ENCODE peak calls at places on chromosomes 3 and 15, in five cellular contexts. One of them, this sample, is unnamed.

GRCh38 chr3:159604151-159604581 is 384.5 kb upstream of the IL12A start:
- DNase-seq in foreskin fibroblast: peak
- DNase-seq in hepatocyte: no peak
- DNase-seq in CD8-positive, alpha-beta T cell: no peak
- DNase-seq in heart left ventricle: peak
- DNase-seq in this sample: peak

GRCh38 chr15:89770041-89770440 is 6.1 kb upstream of the MESP2 start:
- DNase-seq in hepatocyte: no peak
- DNase-seq in foreskin fibroblast: peak
- DNase-seq in CD8-positive, alpha-beta T cell: no peak
- DNase-seq in heart left ventricle: no peak
- DNase-seq in this sample: peak

GRCh38 chr3:17632401-17633100 is 109.9 kb downstream of the TBC1D5 start:
- DNase-seq in hepatocyte: peak
- DNase-seq in heart left ventricle: no peak
- DNase-seq in foreskin fibroblast: peak
- DNase-seq in CD8-positive, alpha-beta T cell: no peak
- DNase-seq in this sample: peak

GRCh38 chr3:170360916-170361315 is 3.4 kb downstream of the SKIL start:
- DNase-seq in heart left ventricle: no peak
- DNase-seq in foreskin fibroblast: no peak
- DNase-seq in CD8-positive, alpha-beta T cell: no peak
- DNase-seq in hepatocyte: no peak
- DNase-seq in this sample: no peak

GRCh38 chr3:71301001-71301400 is 282.5 kb downstream of the FOXP1 start:
- DNase-seq in CD8-positive, alpha-beta T cell: no peak
- DNase-seq in heart left ventricle: no peak
- DNase-seq in hepatocyte: no peak
- DNase-seq in foreskin fibroblast: no peak
- DNase-seq in this sample: no peak

GRCh38 chr3:172461530-172462138 is 13.4 kb upstream of the GHSR start:
- DNase-seq in foreskin fibroblast: no peak
- DNase-seq in heart left ventricle: no peak
- DNase-seq in CD8-positive, alpha-beta T cell: no peak
- DNase-seq in hepatocyte: peak
- DNase-seq in this sample: peak

GRCh38 chr3:129593595-129594339 is 12.7 kb downstream of the PLXND1 start:
- DNase-seq in hepatocyte: no peak
- DNase-seq in foreskin fibroblast: no peak
- DNase-seq in heart left ventricle: no peak
- DNase-seq in CD8-positive, alpha-beta T cell: peak
- DNase-seq in this sample: peak

GRCh38 chr15:70799667-70800450 is 36.5 kb upstream of the UACA start:
- DNase-seq in hepatocyte: peak
- DNase-seq in foreskin fibroblast: peak
- DNase-seq in heart left ventricle: peak
- DNase-seq in CD8-positive, alpha-beta T cell: no peak
- DNase-seq in this sample: peak

GRCh38 chr3:70308760-70309159 is 3.7 kb downstream of the MDFIC2 start:
- DNase-seq in heart left ventricle: no peak
- DNase-seq in hepatocyte: peak
- DNase-seq in foreskin fibroblast: no peak
- DNase-seq in CD8-positive, alpha-beta T cell: no peak
- DNase-seq in this sample: peak

GRCh38 chr15:65920825-65921309 is 51.6 kb downstream of the RAB11A start:
- DNase-seq in foreskin fibroblast: no peak
- DNase-seq in CD8-positive, alpha-beta T cell: no peak
- DNase-seq in heart left ventricle: no peak
- DNase-seq in hepatocyte: no peak
- DNase-seq in this sample: no peak

GRCh38 chr3:15803913-15804312 is 6.1 kb upstream of the ANKRD28 start:
- DNase-seq in foreskin fibroblast: no peak
- DNase-seq in hepatocyte: no peak
- DNase-seq in heart left ventricle: no peak
- DNase-seq in CD8-positive, alpha-beta T cell: no peak
- DNase-seq in this sample: no peak

GRCh38 chr15:65323071-65323511 is 18.6 kb downstream of the RNU5B-1 start:
- DNase-seq in CD8-positive, alpha-beta T cell: no peak
- DNase-seq in hepatocyte: peak
- DNase-seq in heart left ventricle: peak
- DNase-seq in foreskin fibroblast: no peak
- DNase-seq in this sample: peak

GRCh38 chr15:37056168-37056893 is 44.0 kb downstream of the MEIS2 start:
- DNase-seq in heart left ventricle: peak
- DNase-seq in CD8-positive, alpha-beta T cell: no peak
- DNase-seq in foreskin fibroblast: no peak
- DNase-seq in hepatocyte: no peak
- DNase-seq in this sample: peak

GRCh38 chr15:26087881-26088280 is 224.8 kb upstream of the ATP10A start:
- DNase-seq in CD8-positive, alpha-beta T cell: no peak
- DNase-seq in heart left ventricle: no peak
- DNase-seq in foreskin fibroblast: no peak
- DNase-seq in hepatocyte: no peak
- DNase-seq in this sample: no peak

GRCh38 chr3:145857956-145858355 is 303.0 kb downstream of the PLOD2 start:
- DNase-seq in hepatocyte: no peak
- DNase-seq in heart left ventricle: no peak
- DNase-seq in CD8-positive, alpha-beta T cell: no peak
- DNase-seq in foreskin fibroblast: no peak
- DNase-seq in this sample: no peak

GRCh38 chr3:169227911-169228310 is 435.6 kb downstream of the MECOM start:
- DNase-seq in hepatocyte: no peak
- DNase-seq in heart left ventricle: peak
- DNase-seq in foreskin fibroblast: no peak
- DNase-seq in CD8-positive, alpha-beta T cell: no peak
- DNase-seq in this sample: peak

GRCh38 chr3:134371542-134372324 is 2.5 kb downstream of the AMOTL2 start:
- DNase-seq in foreskin fibroblast: no peak
- DNase-seq in heart left ventricle: no peak
- DNase-seq in CD8-positive, alpha-beta T cell: no peak
- DNase-seq in hepatocyte: no peak
- DNase-seq in this sample: no peak

GRCh38 chr3:32493437-32494414 is 8.9 kb downstream of the CMTM6 start:
- DNase-seq in CD8-positive, alpha-beta T cell: no peak
- DNase-seq in hepatocyte: no peak
- DNase-seq in heart left ventricle: no peak
- DNase-seq in foreskin fibroblast: no peak
- DNase-seq in this sample: peak

GRCh38 chr3:4211610-4212009 is 91.6 kb upstream of the SETMAR start:
- DNase-seq in foreskin fibroblast: no peak
- DNase-seq in CD8-positive, alpha-beta T cell: no peak
- DNase-seq in heart left ventricle: no peak
- DNase-seq in hepatocyte: no peak
- DNase-seq in this sample: no peak

GRCh38 chr3:171556133-171556532 is 95.9 kb upstream of the TNIK start:
- DNase-seq in CD8-positive, alpha-beta T cell: no peak
- DNase-seq in heart left ventricle: peak
- DNase-seq in hepatocyte: no peak
- DNase-seq in foreskin fibroblast: no peak
- DNase-seq in this sample: no peak

GRCh38 chr3:172627057-172627809 is 83.6 kb downstream of the NCEH1 start:
- DNase-seq in hepatocyte: no peak
- DNase-seq in CD8-positive, alpha-beta T cell: no peak
- DNase-seq in foreskin fibroblast: no peak
- DNase-seq in heart left ventricle: no peak
- DNase-seq in this sample: peak

GRCh38 chr15:35505152-35505551 is 40.8 kb downstream of the DPH6 start:
- DNase-seq in foreskin fibroblast: no peak
- DNase-seq in CD8-positive, alpha-beta T cell: no peak
- DNase-seq in heart left ventricle: no peak
- DNase-seq in hepatocyte: no peak
- DNase-seq in this sample: peak

GRCh38 chr3:55929154-55929869 is 442.2 kb upstream of the WNT5A start:
- DNase-seq in foreskin fibroblast: no peak
- DNase-seq in CD8-positive, alpha-beta T cell: no peak
- DNase-seq in heart left ventricle: no peak
- DNase-seq in hepatocyte: no peak
- DNase-seq in this sample: no peak

GRCh38 chr15:33160054-33160453 is 34.5 kb downstream of the FMN1 start:
- DNase-seq in heart left ventricle: no peak
- DNase-seq in foreskin fibroblast: no peak
- DNase-seq in CD8-positive, alpha-beta T cell: no peak
- DNase-seq in hepatocyte: no peak
- DNase-seq in this sample: no peak

GRCh38 chr3:69425249-69425648 is 39.4 kb upstream of the FRMD4B start:
- DNase-seq in CD8-positive, alpha-beta T cell: no peak
- DNase-seq in foreskin fibroblast: peak
- DNase-seq in heart left ventricle: no peak
- DNase-seq in hepatocyte: peak
- DNase-seq in this sample: peak

GRCh38 chr3:157132341-157132740 is 27.6 kb downstream of the CCNL1 start:
- DNase-seq in hepatocyte: no peak
- DNase-seq in heart left ventricle: no peak
- DNase-seq in foreskin fibroblast: no peak
- DNase-seq in CD8-positive, alpha-beta T cell: no peak
- DNase-seq in this sample: no peak

GRCh38 chr3:123064506-123064905 is 2.3 kb upstream of the PDIA5 start:
- DNase-seq in hepatocyte: no peak
- DNase-seq in heart left ventricle: no peak
- DNase-seq in CD8-positive, alpha-beta T cell: no peak
- DNase-seq in foreskin fibroblast: no peak
- DNase-seq in this sample: no peak

GRCh38 chr3:4351164-4351855 is 48.1 kb downstream of the SETMAR start:
- DNase-seq in CD8-positive, alpha-beta T cell: no peak
- DNase-seq in heart left ventricle: no peak
- DNase-seq in foreskin fibroblast: no peak
- DNase-seq in hepatocyte: peak
- DNase-seq in this sample: peak

GRCh38 chr15:68526269-68526668 is 52.5 kb upstream of the CORO2B start:
- DNase-seq in foreskin fibroblast: peak
- DNase-seq in hepatocyte: no peak
- DNase-seq in CD8-positive, alpha-beta T cell: no peak
- DNase-seq in heart left ventricle: no peak
- DNase-seq in this sample: peak

GRCh38 chr3:186598108-186598784 is 14.6 kb upstream of the AHSG start:
- DNase-seq in CD8-positive, alpha-beta T cell: no peak
- DNase-seq in hepatocyte: peak
- DNase-seq in foreskin fibroblast: no peak
- DNase-seq in heart left ventricle: peak
- DNase-seq in this sample: peak

GRCh38 chr3:43291546-43291945 is 5.2 kb downstream of the SNRK start:
- DNase-seq in CD8-positive, alpha-beta T cell: no peak
- DNase-seq in foreskin fibroblast: no peak
- DNase-seq in hepatocyte: no peak
- DNase-seq in heart left ventricle: no peak
- DNase-seq in this sample: no peak
- H3K4me3 ChIP-seq in CD8-positive, alpha-beta T cell: peak
- H3K4me3 ChIP-seq in foreskin fibroblast: no peak
- H3K4me3 ChIP-seq in hepatocyte: no peak
- H3K4me3 ChIP-seq in heart left ventricle: peak
- H3K4me3 ChIP-seq in this sample: no peak

DNA sequence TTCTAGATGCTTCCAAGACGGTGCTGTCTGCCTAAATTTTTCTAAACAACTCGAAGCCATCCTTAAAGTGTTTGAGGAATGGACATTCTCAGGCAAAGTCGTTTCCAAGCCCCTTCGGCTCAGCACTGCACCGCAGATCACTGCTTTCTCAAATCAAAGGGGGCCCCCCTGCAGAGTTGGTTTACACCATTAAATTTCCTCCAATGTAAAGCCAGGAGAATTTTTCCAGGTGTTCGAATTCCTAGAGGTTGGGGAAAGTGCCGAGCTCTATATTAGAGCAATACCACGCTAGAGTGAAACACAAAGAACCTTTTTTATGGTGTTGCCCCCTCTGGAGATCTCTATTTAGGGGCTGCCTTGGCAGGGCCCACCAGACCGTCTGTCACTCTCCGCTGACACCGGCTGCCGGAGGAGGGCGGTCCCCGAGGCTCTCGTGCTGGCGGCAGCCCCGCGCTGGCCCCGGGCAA is 277.9 kb upstream of the NR2F2 start:
- DNase-seq in foreskin fibroblast: no peak
- DNase-seq in CD8-positive, alpha-beta T cell: no peak
- DNase-seq in hepatocyte: peak
- DNase-seq in heart left ventricle: peak
- DNase-seq in this sample: no peak
- H3K4me3 ChIP-seq in foreskin fibroblast: no peak
- H3K4me3 ChIP-seq in CD8-positive, alpha-beta T cell: no peak
- H3K4me3 ChIP-seq in hepatocyte: no peak
- H3K4me3 ChIP-seq in heart left ventricle: peak
- H3K4me3 ChIP-seq in this sample: no peak

DNA sequence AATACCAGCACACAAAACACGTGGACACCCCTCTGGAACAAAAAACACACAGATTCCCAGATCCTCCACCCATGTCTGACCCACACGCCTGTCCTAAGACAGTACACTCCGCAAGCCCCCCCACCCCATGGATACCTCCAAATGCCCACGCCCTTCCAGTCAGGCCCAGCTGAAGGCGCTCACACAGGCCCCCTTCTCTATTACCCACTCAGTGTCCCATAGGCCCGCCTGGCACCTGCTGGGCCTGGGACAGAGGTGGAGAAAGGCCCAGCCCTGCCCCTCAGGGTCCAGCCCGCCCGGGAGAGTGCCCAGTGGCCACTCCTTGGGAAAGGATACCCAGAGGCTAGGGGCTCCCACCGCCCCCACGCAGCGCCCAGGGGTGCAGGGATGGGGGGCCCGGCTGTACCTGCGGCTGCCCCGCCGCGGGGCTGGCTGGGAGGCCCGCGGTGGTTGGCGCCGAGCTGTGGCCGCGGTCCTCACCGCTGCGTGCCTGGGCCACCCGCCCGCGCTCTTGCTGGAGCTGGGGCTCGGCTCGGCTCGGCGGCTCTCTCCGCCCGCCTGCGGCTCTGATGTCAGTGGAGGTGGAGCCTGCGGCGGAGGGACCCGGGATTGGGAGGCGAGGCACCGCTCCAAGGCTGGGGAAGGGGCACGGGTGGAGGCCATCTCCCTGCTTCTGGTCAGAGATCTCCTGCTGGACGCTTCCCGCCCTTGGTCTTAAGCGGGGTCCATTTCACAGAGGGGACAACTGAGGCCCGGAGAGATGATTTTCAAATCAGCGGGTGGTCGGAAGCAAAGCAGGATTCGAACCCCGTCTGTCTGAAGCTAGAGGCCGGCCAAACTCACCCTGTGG is at the start of gene CAMK1:
- DNase-seq in foreskin fibroblast: peak
- DNase-seq in CD8-positive, alpha-beta T cell: peak
- DNase-seq in heart left ventricle: peak
- DNase-seq in hepatocyte: peak
- DNase-seq in this sample: peak
- H3K4me3 ChIP-seq in foreskin fibroblast: peak
- H3K4me3 ChIP-seq in CD8-positive, alpha-beta T cell: peak
- H3K4me3 ChIP-seq in heart left ventricle: peak
- H3K4me3 ChIP-seq in hepatocyte: peak
- H3K4me3 ChIP-seq in this sample: peak

GRCh38 chr3:143349455-143349854 is 229.9 kb downstream of the CHST2 start:
- DNase-seq in hepatocyte: no peak
- DNase-seq in foreskin fibroblast: no peak
- DNase-seq in CD8-positive, alpha-beta T cell: no peak
- DNase-seq in heart left ventricle: no peak
- DNase-seq in this sample: no peak

GRCh38 chr3:143352850-143353550 is 233.4 kb downstream of the CHST2 start:
- DNase-seq in hepatocyte: no peak
- DNase-seq in heart left ventricle: no peak
- DNase-seq in foreskin fibroblast: no peak
- DNase-seq in CD8-positive, alpha-beta T cell: no peak
- DNase-seq in this sample: no peak

GRCh38 chr3:143344516-143345165 is 225.1 kb downstream of the CHST2 start:
- DNase-seq in hepatocyte: no peak
- DNase-seq in CD8-positive, alpha-beta T cell: no peak
- DNase-seq in heart left ventricle: no peak
- DNase-seq in foreskin fibroblast: no peak
- DNase-seq in this sample: no peak

GRCh38 chr3:143352031-143352623 is 232.6 kb downstream of the CHST2 start:
- DNase-seq in CD8-positive, alpha-beta T cell: no peak
- DNase-seq in hepatocyte: no peak
- DNase-seq in heart left ventricle: no peak
- DNase-seq in foreskin fibroblast: no peak
- DNase-seq in this sample: no peak

GRCh38 chr3:143348486-143349327 is 229.1 kb downstream of the CHST2 start:
- DNase-seq in foreskin fibroblast: no peak
- DNase-seq in CD8-positive, alpha-beta T cell: no peak
- DNase-seq in hepatocyte: no peak
- DNase-seq in heart left ventricle: no peak
- DNase-seq in this sample: no peak
- H3K4me3 ChIP-seq in foreskin fibroblast: no peak
- H3K4me3 ChIP-seq in CD8-positive, alpha-beta T cell: no peak
- H3K4me3 ChIP-seq in hepatocyte: no peak
- H3K4me3 ChIP-seq in heart left ventricle: no peak
- H3K4me3 ChIP-seq in this sample: no peak